ENCODE peak calls at places on chromosomes 3 and 15, in six cellular contexts. C is fibroblast of mammary gland, G is endothelial cell of umbilical vein, R is uterus, D is prostate gland, S is sigmoid colon. A is an unnamed sample.
A peak's percentile ranks its signal among the peaks of the same experiment; 100 is the strongest.

GRCh38 chr15:97706059-97706458 is 254.4 kb upstream of the ARRDC4 start:
- DNase-seq in S (no peak), C (no peak), R (no peak), D (no peak), G (no peak), A (no peak)

GRCh38 chr15:26929588-26929987 is 41.4 kb upstream of the GABRG3 start:
- DNase-seq in C (no peak), D (no peak), G (no peak), R (no peak), S (no peak), A (no peak)

GRCh38 chr15:51298656-51299055 is 39.7 kb downstream of the CYP19A1 start:
- DNase-seq in C (no peak), R (no peak), G (no peak), S (no peak), D (no peak), A (no peak)

GRCh38 chr3:142445816-142446254 is 2.0 kb downstream of the XRN1 start:
- DNase-seq in R (no peak), G (peak; percentile 14), S (no peak), D (no peak), C (peak; percentile 52), A (no peak)

GRCh38 chr3:171996178-171996817 is 43.1 kb upstream of the FNDC3B start:
- DNase-seq in G (no peak), C (no peak), S (no peak), R (no peak), D (no peak), A (no peak)

GRCh38 chr15:91271565-91272153 is 171.6 kb downstream of the SV2B start:
- DNase-seq in G (peak; percentile 66), D (peak; percentile 49), R (peak; percentile 55), C (peak; percentile 70), S (no peak), A (no peak)

GRCh38 chr3:118102737-118103136 is 931.9 kb downstream of the IGSF11 start:
- DNase-seq in C (peak; percentile 16), D (no peak), S (no peak), G (no peak), R (no peak), A (no peak)

GRCh38 chr15:95169701-95170459 is 938.5 kb downstream of the MCTP2 start:
- DNase-seq in D (peak; percentile 9), R (peak; percentile 83), S (peak; percentile 94), C (peak; percentile 89), G (no peak), A (no peak)

GRCh38 chr3:24595801-24596200 is 101.2 kb upstream of the THRB start:
- DNase-seq in R (no peak), D (no peak), C (peak; percentile 80), G (no peak), S (no peak), A (no peak)

GRCh38 chr3:9253327-9253726 is 3.9 kb upstream of the SRGAP3 start:
- DNase-seq in G (no peak), R (no peak), S (no peak), D (no peak), C (peak; percentile 15), A (no peak)

GRCh38 chr3:132343018-132343612 is 25.9 kb downstream of the ACP3 start:
- DNase-seq in S (no peak), D (peak; percentile 52), G (peak; percentile 56), C (peak; percentile 75), R (peak; percentile 21), A (no peak)

GRCh38 chr15:92818658-92819311 is 81.3 kb upstream of the CHD2 start:
- DNase-seq in R (no peak), D (no peak), S (no peak), C (no peak), G (no peak), A (no peak)

GRCh38 chr3:42061711-42062408 is 29.3 kb upstream of the TRAK1 start:
- DNase-seq in S (peak; percentile 92), R (peak; percentile 74), D (no peak), C (peak; percentile 95), G (peak; percentile 90), A (peak; percentile 63)

GRCh38 chr3:140316895-140317400 is 360.9 kb upstream of the TRIM42 start:
- DNase-seq in S (no peak), G (no peak), D (no peak), C (peak; percentile 49), R (no peak), A (no peak)

GRCh38 chr15:75823860-75824613 is 19.2 kb upstream of the UBE2Q2 start:
- DNase-seq in R (no peak), D (no peak), S (no peak), G (peak; percentile 64), C (no peak), A (no peak)

GRCh38 chr3:162441716-162442115 is 945.1 kb downstream of the OTOL1 start:
- DNase-seq in S (no peak), D (no peak), G (no peak), C (no peak), R (no peak), A (no peak)

GRCh38 chr3:127644641-127645040 is 15.7 kb downstream of the PODXL2 start:
- DNase-seq in G (no peak), R (no peak), D (no peak), S (no peak), C (no peak), A (no peak)

GRCh38 chr15:99720533-99720932 is 12.7 kb downstream of the LYSMD4 start:
- DNase-seq in S (no peak), D (no peak), G (no peak), C (no peak), R (no peak), A (no peak)

GRCh38 chr15:38819343-38819858 is 254.8 kb upstream of the RASGRP1 start:
- DNase-seq in D (no peak), C (no peak), S (no peak), G (no peak), R (no peak), A (no peak)

GRCh38 chr15:89501646-89502045 is 5.3 kb upstream of the RHCG start:
- DNase-seq in S (no peak), R (no peak), G (no peak), C (no peak), D (no peak), A (no peak)

GRCh38 chr15:64229129-64229724 is 66.4 kb upstream of the PPIB start:
- DNase-seq in C (no peak), D (no peak), G (no peak), S (no peak), R (no peak), A (no peak)

GRCh38 chr15:95017950-95018349 is 786.6 kb downstream of the MCTP2 start:
- DNase-seq in S (peak; percentile 70), R (peak; percentile 21), D (no peak), G (peak; percentile 87), C (no peak), A (peak; percentile 60)

GRCh38 chr3:13879946-13880810 is at the start of gene WNT7A:
- DNase-seq in S (peak; percentile 48), G (no peak), D (no peak), C (no peak), R (peak; percentile 10), A (no peak)

GRCh38 chr15:90708516-90708915 is 8.6 kb upstream of the BLM start:
- DNase-seq in D (no peak), C (no peak), G (no peak), S (no peak), R (no peak), A (no peak)

GRCh38 chr15:50134524-50135024 is 15.5 kb upstream of the ATP8B4 start:
- DNase-seq in R (no peak), D (no peak), C (peak; percentile 95), S (no peak), G (peak; percentile 7), A (no peak)

GRCh38 chr3:53843195-53844177 is 2.7 kb downstream of the CHDH start:
- DNase-seq in R (no peak), G (no peak), D (no peak), C (no peak), S (no peak), A (no peak)

GRCh38 chr15:93467327-93467726 is 378.3 kb upstream of the RGMA start:
- DNase-seq in C (peak; percentile 68), D (no peak), S (peak; percentile 95), G (no peak), R (peak; percentile 79), A (no peak)

GRCh38 chr3:160999268-160999667 is 105.9 kb downstream of the B3GALNT1 start:
- DNase-seq in D (no peak), R (no peak), S (no peak), C (no peak), G (no peak), A (no peak)

GRCh38 chr3:152235709-152236298 is 32.9 kb upstream of the MBNL1 start:
- DNase-seq in R (no peak), G (peak; percentile 25), S (no peak), D (no peak), C (peak; percentile 74), A (no peak)

GRCh38 chr3:67531149-67532101 is 123.0 kb downstream of the SUCLG2 start:
- DNase-seq in D (no peak), R (no peak), C (peak; percentile 20), S (no peak), G (peak; percentile 34), A (no peak)

GRCh38 chr15:41490355-41490754 is 3.3 kb upstream of the ITPKA start:
- DNase-seq in R (no peak), G (peak; percentile 85), D (no peak), S (no peak), C (peak; percentile 98), A (no peak)

GRCh38 chr3:73110530-73110929 is 49.1 kb downstream of the EBLN2 start:
- DNase-seq in D (no peak), G (no peak), S (no peak), R (no peak), C (no peak), A (no peak)

GRCh38 chr3:161171639-161172552 is 49.2 kb upstream of the NMD3 start:
- DNase-seq in R (no peak), D (no peak), S (no peak), C (peak; percentile 50), G (peak; percentile 50), A (no peak)

GRCh38 chr3:45078910-45079522 is 52.9 kb downstream of the CLEC3B start:
- DNase-seq in R (no peak), G (no peak), D (no peak), S (no peak), C (peak; percentile 81), A (no peak)
- TF ChIP-seq CTCF in R (no peak), G (no peak), D (no peak), S (peak; percentile 27), C (peak; percentile 36), A (no peak)

DNA sequence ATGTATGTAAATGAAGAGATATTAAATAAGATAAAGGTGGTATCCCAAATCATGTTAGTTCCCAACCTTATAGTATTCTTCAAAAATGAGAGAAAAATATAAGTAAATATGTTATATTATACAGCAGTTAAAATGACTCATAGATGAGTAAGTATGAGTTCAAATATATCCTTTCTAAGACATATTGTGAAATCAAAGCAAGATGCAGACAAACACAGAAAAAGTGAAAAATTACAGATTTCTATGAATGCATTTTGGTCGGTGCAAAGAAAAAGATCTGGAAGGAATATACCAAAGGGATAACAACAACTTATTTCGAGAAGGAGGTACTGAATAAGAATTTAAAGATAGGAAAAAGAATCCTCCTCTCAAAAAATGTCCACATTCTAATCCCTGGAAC is 181.2 kb upstream of the TTC14 start:
- DNase-seq in C (peak; percentile 53), D (no peak), G (no peak), S (no peak), R (no peak), A (no peak)
- TF ChIP-seq CTCF in C (no peak), D (no peak), G (no peak), S (no peak), R (no peak), A (no peak)

GRCh38 chr3:196711838-196712513 is at the start of the genes CEP19 and PIGX:
- DNase-seq in S (peak; percentile 90), D (peak; percentile 80), G (peak; percentile 84), C (peak; percentile 77), R (peak; percentile 88), A (peak; percentile 89)
- TF ChIP-seq CTCF in S (no peak), D (no peak), G (no peak), C (no peak), R (peak; percentile 19), A (peak; percentile 8)

GRCh38 chr3:113086506-113087461 is 96.0 kb downstream of the GTPBP8 start:
- DNase-seq in R (no peak), C (no peak), D (no peak), S (no peak), G (no peak), A (no peak)
- TF ChIP-seq CTCF in R (no peak), C (no peak), D (no peak), S (no peak), G (no peak), A (no peak)

A was measured in lower lobe of right lung.